ENCODE peak calls at places on chromosomes 6 and 20, in five cellular contexts. X is tibial nerve, J is stomach, Y is transverse colon, T is fibroblast of lung. U is an unnamed sample.

GRCh38 chr6:246349-246748 is 45.9 kb upstream of the DUSP22 start:
- DNase-seq in Y (no peak), X (no peak), T (no peak), J (no peak), U (no peak)

GRCh38 chr6:160103825-160104100 is 17.9 kb upstream of the SLC22A1 start:
- DNase-seq in T (no peak), Y (no peak), X (no peak), J (no peak), U (no peak)

GRCh38 chr20:52219441-52219840 is 27.9 kb upstream of the ZFP64 start:
- DNase-seq in J (peak), Y (no peak), X (no peak), T (no peak), U (no peak)

GRCh38 chr6:105429676-105430075 is 26.8 kb upstream of the PREP start:
- DNase-seq in T (peak), Y (no peak), X (no peak), J (no peak), U (no peak)

GRCh38 chr6:41584205-41584604 is 38.0 kb downstream of the FOXP4 start:
- DNase-seq in J (no peak), T (no peak), Y (no peak), X (no peak), U (no peak)

GRCh38 chr20:31710423-31711250 is 12.0 kb downstream of the BCL2L1 start:
- DNase-seq in T (peak), Y (no peak), J (peak), X (no peak), U (no peak)

GRCh38 chr6:106974337-106974998 is at the start of gene CD24:
- DNase-seq in T (peak), J (peak), Y (peak), X (no peak), U (no peak)

GRCh38 chr6:82013561-82014275 is 233.8 kb downstream of the IBTK start:
- DNase-seq in J (no peak), Y (no peak), X (peak), T (peak), U (no peak)

GRCh38 chr6:148502083-148502772 is 159.6 kb downstream of the SASH1 start:
- DNase-seq in Y (no peak), X (peak), T (peak), J (no peak), U (no peak)

GRCh38 chr20:21266191-21266536 is 37.0 kb upstream of the XRN2 start:
- DNase-seq in J (no peak), X (no peak), T (no peak), Y (no peak), U (no peak)

GRCh38 chr20:44027686-44028340 is 113.2 kb downstream of the TOX2 start:
- DNase-seq in J (peak), Y (no peak), T (no peak), X (no peak), U (no peak)

GRCh38 chr20:7220755-7221154 is 453.3 kb downstream of the BMP2 start:
- DNase-seq in X (no peak), T (no peak), J (no peak), Y (no peak), U (no peak)

GRCh38 chr6:139369568-139370046 is 4.8 kb downstream of the CITED2 start:
- DNase-seq in J (no peak), T (peak), X (no peak), Y (no peak), U (no peak)

GRCh38 chr20:58436868-58437645 is 48.0 kb downstream of the VAPB start:
- DNase-seq in Y (no peak), T (no peak), X (no peak), J (no peak), U (no peak)

GRCh38 chr20:58900292-58900931 is 47.9 kb downstream of the GNAS start:
- DNase-seq in Y (no peak), X (no peak), T (no peak), J (no peak), U (no peak)

GRCh38 chr6:43308101-43308989 is at the start of gene CRIP3:
- DNase-seq in J (peak), Y (peak), X (no peak), T (peak), U (no peak)

GRCh38 chr6:3825331-3825831 is 23.8 kb upstream of the FAM50B start:
- DNase-seq in J (peak), Y (no peak), X (peak), T (peak), U (no peak)

GRCh38 chr6:13375360-13375878 is 47.1 kb upstream of the TBC1D7 start:
- DNase-seq in Y (no peak), J (no peak), X (no peak), T (no peak), U (no peak)

GRCh38 chr6:156840136-156840535 is 63.0 kb downstream of the ARID1B start:
- DNase-seq in Y (no peak), J (no peak), X (no peak), T (no peak), U (no peak)

GRCh38 chr6:3340891-3341290 is 82.1 kb downstream of the PSMG4 start:
- DNase-seq in X (no peak), Y (no peak), J (no peak), T (peak), U (no peak)

GRCh38 chr20:41769650-41770049 is 151.5 kb upstream of the CHD6 start:
- DNase-seq in J (no peak), Y (no peak), T (no peak), X (no peak), U (no peak)

GRCh38 chr6:114592506-114592905 is 249.7 kb upstream of the HS3ST5 start:
- DNase-seq in T (no peak), X (no peak), J (no peak), Y (no peak), U (no peak)

GRCh38 chr20:59821201-59821600 is 112.2 kb downstream of the SYCP2 start:
- DNase-seq in Y (no peak), X (peak), J (no peak), T (no peak), U (no peak)

GRCh38 chr20:11274137-11274536 is 600.3 kb upstream of the JAG1 start:
- DNase-seq in T (peak), X (peak), J (no peak), Y (no peak), U (no peak)

GRCh38 chr20:25487975-25488374 is 80.5 kb downstream of the GINS1 start:
- DNase-seq in J (no peak), T (no peak), X (no peak), Y (no peak), U (no peak)

GRCh38 chr20:25485872-25486271 is 78.4 kb downstream of the GINS1 start:
- DNase-seq in J (no peak), X (no peak), Y (no peak), T (no peak), U (no peak)

GRCh38 chr20:25487306-25487705 is 79.8 kb downstream of the GINS1 start:
- DNase-seq in X (no peak), J (no peak), Y (no peak), T (no peak), U (no peak)

GRCh38 chr20:25484911-25485511 is 77.5 kb downstream of the GINS1 start:
- DNase-seq in Y (no peak), X (no peak), T (no peak), J (no peak), U (no peak)

DNA sequence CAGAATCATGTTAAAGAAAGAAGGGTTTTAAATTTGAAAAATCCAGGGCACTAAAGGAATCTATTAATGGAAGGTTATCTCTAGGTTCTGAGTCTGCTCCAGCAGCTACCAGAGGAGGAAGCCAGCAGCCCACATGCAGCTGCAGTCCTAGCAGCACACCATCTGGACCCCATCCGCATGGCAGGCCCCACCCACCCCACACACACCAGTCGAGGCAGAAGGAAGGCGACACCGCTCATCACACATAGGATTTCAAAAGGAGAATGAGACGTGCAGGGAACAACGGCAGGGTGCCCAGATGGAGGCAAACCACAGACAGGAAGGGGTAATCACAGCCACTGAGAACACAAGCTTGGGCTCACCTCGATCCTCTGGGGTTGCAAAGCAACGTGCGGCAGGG is 78.9 kb downstream of the GINS1 start:
- DNase-seq in Y (no peak), J (no peak), X (no peak), T (peak), U (no peak)
- TF ChIP-seq CTCF in Y (no peak), J (no peak), X (no peak), T (no peak), U (no peak)

GRCh38 chr6:98824907-98825601 is 9.3 kb upstream of the POU3F2 start:
- DNase-seq in T (no peak), Y (no peak), J (no peak), X (no peak), U (no peak)

GRCh38 chr6:98823845-98824162 is 10.6 kb upstream of the POU3F2 start:
- DNase-seq in Y (no peak), X (no peak), J (no peak), T (peak), U (no peak)

GRCh38 chr6:98823428-98823827 is 10.9 kb upstream of the POU3F2 start:
- DNase-seq in X (no peak), J (no peak), T (no peak), Y (no peak), U (no peak)

GRCh38 chr6:98825602-98826230 is 8.7 kb upstream of the POU3F2 start:
- DNase-seq in Y (no peak), T (peak), J (no peak), X (no peak), U (no peak)

GRCh38 chr6:98824163-98824906 is 10.0 kb upstream of the POU3F2 start:
- DNase-seq in X (no peak), T (peak), Y (no peak), J (no peak), U (no peak)
- H3K4me3 ChIP-seq in X (peak), T (no peak), Y (no peak), J (peak), U (peak)

DNA sequence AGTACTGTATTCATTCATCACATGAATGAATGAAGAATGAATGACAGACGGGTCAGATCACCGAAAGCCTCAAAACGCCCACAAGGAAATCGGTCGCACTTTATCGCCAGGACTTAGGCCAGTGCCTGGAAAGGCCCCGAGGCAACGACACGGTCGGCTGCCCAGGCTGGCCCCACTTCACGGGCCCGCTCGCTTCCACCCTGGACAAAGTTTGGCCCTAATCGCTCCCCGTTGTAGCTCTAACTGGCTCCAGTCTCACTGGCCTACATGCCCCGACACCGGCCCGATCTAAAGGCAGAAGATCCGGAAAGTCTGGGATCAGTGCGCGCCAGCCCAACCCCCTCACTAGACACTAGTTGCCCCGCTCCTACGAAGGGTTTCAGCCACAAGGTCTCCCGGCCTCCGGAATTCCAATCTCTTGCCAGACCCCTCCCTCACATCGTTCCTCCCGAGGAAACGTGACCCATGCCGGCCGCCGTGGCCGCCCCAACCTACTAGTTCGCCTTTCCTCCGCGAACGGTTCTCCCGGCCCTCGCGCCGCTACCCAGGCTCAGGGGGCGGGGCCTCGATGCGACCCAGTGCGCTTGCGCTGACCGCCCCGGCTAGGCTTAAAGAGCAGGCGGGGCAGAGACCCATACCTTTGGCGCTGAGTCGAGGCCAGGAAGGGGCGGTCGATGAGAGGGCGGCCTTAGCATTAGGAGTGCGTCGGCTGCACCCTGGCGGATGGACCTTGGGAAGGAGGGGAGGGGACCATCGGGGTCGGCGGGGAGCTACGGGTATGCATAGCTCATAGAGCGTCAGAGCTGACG is at the start of the genes GSS and MYH7B:
- DNase-seq in Y (peak), T (peak), X (peak), J (peak), U (peak)
- TF ChIP-seq CTCF in Y (peak), T (peak), X (peak), J (no peak), U (peak)

GRCh38 chr6:101401792-101402617 is 8.5 kb downstream of the GRIK2 start:
- DNase-seq in Y (no peak), T (peak), J (no peak), X (no peak), U (no peak)
- H3K4me3 ChIP-seq in Y (no peak), T (peak), J (no peak), X (peak), U (peak)

DNA sequence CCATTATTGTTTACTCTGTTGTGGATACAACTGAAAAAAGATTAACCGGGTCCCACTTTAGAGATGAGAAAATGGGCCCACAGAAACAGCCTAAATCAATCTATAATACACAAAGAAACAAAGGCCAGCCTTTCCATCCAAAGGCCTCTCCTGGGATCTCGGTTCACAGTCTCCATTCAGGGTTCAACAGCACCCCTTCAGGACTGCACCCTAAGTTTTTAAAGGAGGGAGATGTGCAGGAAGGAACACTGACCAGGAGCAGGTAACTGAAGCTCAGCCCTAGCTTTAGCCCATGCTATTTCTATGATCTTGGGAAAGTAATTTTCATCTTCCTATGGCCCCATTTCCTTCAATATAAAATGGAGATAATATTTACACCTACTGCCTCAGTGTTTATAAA is 147.7 kb downstream of the BTBD9 start:
- DNase-seq in T (no peak), X (no peak), Y (no peak), J (no peak), U (no peak)
- TF ChIP-seq CTCF in T (no peak), X (no peak), Y (no peak), J (no peak), U (peak)

GRCh38 chr6:47788498-47788884 is 6.7 kb downstream of the OPN5 start:
- DNase-seq in J (no peak), X (no peak), Y (no peak), T (no peak), U (no peak)
- H3K4me3 ChIP-seq in J (peak), X (no peak), Y (no peak), T (no peak), U (no peak)

GRCh38 chr6:24829657-24830056 is 30.9 kb upstream of the ARMH2 start:
- DNase-seq in J (no peak), X (no peak), T (no peak), Y (no peak), U (no peak)

GRCh38 chr6:24825130-24825630 is 26.5 kb upstream of the ARMH2 start:
- DNase-seq in T (no peak), Y (no peak), J (no peak), X (no peak), U (no peak)

GRCh38 chr6:24824142-24824755 is 25.5 kb upstream of the ARMH2 start:
- DNase-seq in J (no peak), T (no peak), X (no peak), Y (no peak), U (no peak)

GRCh38 chr6:24827970-24828369 is 29.3 kb upstream of the ARMH2 start:
- DNase-seq in Y (no peak), T (no peak), J (no peak), X (no peak), U (no peak)

GRCh38 chr6:24827162-24827561 is 28.4 kb upstream of the ARMH2 start:
- DNase-seq in J (peak), T (no peak), X (no peak), Y (no peak), U (no peak)
- TF ChIP-seq CTCF in J (no peak), T (no peak), X (no peak), Y (no peak), U (no peak)

GRCh38 chr6:128508588-128509296 is 11.7 kb downstream of the PTPRK start:
- DNase-seq in X (no peak), J (no peak), T (peak), Y (no peak), U (peak)

GRCh38 chr6:128509709-128510108 is 10.7 kb downstream of the PTPRK start:
- DNase-seq in T (no peak), J (no peak), Y (no peak), X (no peak), U (no peak)

GRCh38 chr6:128504003-128504654 is 16.3 kb downstream of the PTPRK start:
- DNase-seq in X (no peak), Y (no peak), J (no peak), T (no peak), U (no peak)

GRCh38 chr6:128505603-128506002 is 14.8 kb downstream of the PTPRK start:
- DNase-seq in Y (no peak), X (no peak), J (no peak), T (no peak), U (no peak)

GRCh38 chr6:128507337-128508310 is 12.8 kb downstream of the PTPRK start:
- DNase-seq in Y (peak), T (peak), J (no peak), X (no peak), U (no peak)
- H3K4me3 ChIP-seq in Y (no peak), T (no peak), J (no peak), X (no peak), U (no peak)

GRCh38 chr20:3646651-3647050 is 16.5 kb downstream of the GFRA4 start:
- DNase-seq in X (no peak), Y (no peak), J (no peak), T (no peak), U (no peak)
- TF ChIP-seq CTCF in X (no peak), Y (no peak), J (no peak), T (no peak), U (no peak)

U was measured in retinal pigment epithelial cell.